ENCODE peak calls at places on chromosomes 6 and 20, in seven cellular contexts. C, J, H, K, G, D and F are unnamed samples.

GRCh38 chr6:317068-317451 is 24.8 kb downstream of the DUSP22 start:
- DNase-seq in J (no peak), K (no peak), G (no peak), H (no peak), C (no peak), D (no peak), F (no peak)

GRCh38 chr20:58428364-58428763 is 39.3 kb downstream of the VAPB start:
- DNase-seq in D (no peak), H (no peak), G (no peak), J (no peak), C (no peak), K (no peak), F (no peak)

GRCh38 chr6:92479821-92480220 is 939.5 kb downstream of the EPHA7 start:
- DNase-seq in J (no peak), G (no peak), D (no peak), C (no peak), H (peak), K (no peak), F (peak)

GRCh38 chr20:1005452-1006027 is 3.4 kb upstream of the RSPO4 start:
- DNase-seq in J (peak), G (peak), H (no peak), K (no peak), C (no peak), D (no peak), F (no peak)

GRCh38 chr6:144284753-144285547 is at the start of gene UTRN:
- DNase-seq in G (peak), J (peak), D (peak), C (peak), H (peak), K (no peak), F (peak)

GRCh38 chr6:17212541-17213371 is 68.4 kb upstream of the RBM24 start:
- DNase-seq in G (no peak), J (no peak), C (peak), H (no peak), D (peak), K (no peak), F (no peak)

GRCh38 chr6:16244446-16244845 is 6.1 kb downstream of the GMPR start:
- DNase-seq in D (no peak), G (no peak), K (no peak), C (no peak), J (no peak), H (no peak), F (no peak)

GRCh38 chr6:3075522-3076113 is 7.3 kb downstream of the RIPK1 start:
- DNase-seq in C (no peak), K (no peak), G (peak), D (no peak), H (peak), J (no peak), F (peak)

GRCh38 chr20:63007722-63008488 is 1.1 kb upstream of the BHLHE23 start:
- DNase-seq in D (no peak), H (no peak), G (no peak), J (no peak), K (no peak), C (peak), F (no peak)

GRCh38 chr6:80440496-80441160 is 334.2 kb downstream of the BCKDHB start:
- DNase-seq in H (no peak), C (no peak), D (no peak), G (no peak), K (no peak), J (no peak), F (no peak)

GRCh38 chr6:165769401-165769800 is 106.4 kb upstream of the PDE10A start:
- DNase-seq in H (no peak), C (no peak), D (no peak), G (no peak), J (no peak), K (no peak), F (no peak)

GRCh38 chr6:150336299-150336698 is 32.5 kb upstream of the IYD start:
- DNase-seq in G (peak), J (no peak), D (no peak), H (no peak), C (no peak), K (no peak), F (peak)

GRCh38 chr20:37185681-37186080 is 6.3 kb upstream of the MROH8 start:
- DNase-seq in G (no peak), H (no peak), C (no peak), J (no peak), D (no peak), K (no peak), F (no peak)

GRCh38 chr6:119334535-119335264 is 14.9 kb downstream of the MAN1A1 start:
- DNase-seq in K (no peak), C (no peak), G (no peak), D (no peak), J (no peak), H (no peak), F (no peak)

GRCh38 chr6:119330520-119330919 is 19.0 kb downstream of the MAN1A1 start:
- DNase-seq in J (no peak), G (no peak), H (no peak), C (no peak), D (no peak), K (no peak), F (no peak)

GRCh38 chr6:119331676-119332286 is 17.8 kb downstream of the MAN1A1 start:
- DNase-seq in D (no peak), C (no peak), H (no peak), J (no peak), G (no peak), K (no peak), F (no peak)

GRCh38 chr6:119333707-119334295 is 15.8 kb downstream of the MAN1A1 start:
- DNase-seq in C (no peak), K (no peak), H (no peak), D (no peak), G (no peak), J (peak), F (no peak)

DNA sequence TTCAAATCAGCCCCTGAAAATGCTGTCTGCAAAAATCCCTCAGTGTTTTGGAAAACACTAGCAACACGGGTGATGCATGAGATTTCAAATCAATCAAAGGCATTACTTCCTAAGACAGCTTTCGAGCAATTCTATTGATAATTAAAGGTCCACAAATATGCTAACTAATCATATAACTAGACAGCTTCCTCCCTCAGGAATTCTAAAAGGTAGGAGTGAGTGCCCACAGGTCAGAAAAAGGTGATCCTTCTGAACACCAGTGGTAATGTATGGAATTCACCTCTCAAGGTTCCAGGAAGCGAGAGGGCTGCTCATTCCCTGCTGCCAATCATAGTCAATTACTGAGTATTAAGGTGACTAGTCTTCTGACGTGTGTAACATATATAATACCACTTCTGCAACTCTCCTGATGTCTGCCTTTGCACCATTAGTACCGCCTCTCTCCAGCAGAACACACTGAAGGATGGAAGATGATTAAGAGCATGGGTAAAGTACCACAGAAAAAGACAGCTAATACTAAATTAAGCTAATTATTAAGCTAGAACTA is 16.4 kb downstream of the MAN1A1 start:
- DNase-seq in H (no peak), G (no peak), J (no peak), C (no peak), D (no peak), K (no peak), F (no peak)
- H3K4me3 ChIP-seq in H (no peak), G (no peak), J (no peak), C (no peak), D (no peak), K (no peak), F (no peak)

GRCh38 chr6:32190054-32190945 is at the start of gene PBX2:
- DNase-seq in D (peak), J (peak), H (peak), K (no peak), C (peak), G (peak), F (peak)

GRCh38 chr6:32190946-32191677 is 1.1 kb upstream of the PBX2 start:
- DNase-seq in H (no peak), C (no peak), G (no peak), J (no peak), K (no peak), D (no peak), F (no peak)

GRCh38 chr6:32188381-32189081 is 1.5 kb downstream of the PBX2 start:
- DNase-seq in C (no peak), K (no peak), G (no peak), H (no peak), J (no peak), D (no peak), F (peak)

GRCh38 chr6:32189742-32190053 is 304 bp downstream of the PBX2 start:
- DNase-seq in G (no peak), J (peak), K (no peak), D (no peak), C (no peak), H (no peak), F (no peak)

GRCh38 chr6:32189082-32189741 is 790 bp downstream of the PBX2 start:
- DNase-seq in J (no peak), C (no peak), K (no peak), G (no peak), H (no peak), D (no peak), F (no peak)
- H3K4me3 ChIP-seq in J (peak), C (peak), K (peak), G (peak), H (peak), D (peak), F (peak)

GRCh38 chr6:148776321-148776966 is 29.6 kb downstream of the UST start:
- DNase-seq in H (peak), J (no peak), K (no peak), C (no peak), G (peak), D (no peak), F (peak)
- H3K4me3 ChIP-seq in H (peak), J (no peak), K (no peak), C (no peak), G (peak), D (no peak), F (peak)

DNA sequence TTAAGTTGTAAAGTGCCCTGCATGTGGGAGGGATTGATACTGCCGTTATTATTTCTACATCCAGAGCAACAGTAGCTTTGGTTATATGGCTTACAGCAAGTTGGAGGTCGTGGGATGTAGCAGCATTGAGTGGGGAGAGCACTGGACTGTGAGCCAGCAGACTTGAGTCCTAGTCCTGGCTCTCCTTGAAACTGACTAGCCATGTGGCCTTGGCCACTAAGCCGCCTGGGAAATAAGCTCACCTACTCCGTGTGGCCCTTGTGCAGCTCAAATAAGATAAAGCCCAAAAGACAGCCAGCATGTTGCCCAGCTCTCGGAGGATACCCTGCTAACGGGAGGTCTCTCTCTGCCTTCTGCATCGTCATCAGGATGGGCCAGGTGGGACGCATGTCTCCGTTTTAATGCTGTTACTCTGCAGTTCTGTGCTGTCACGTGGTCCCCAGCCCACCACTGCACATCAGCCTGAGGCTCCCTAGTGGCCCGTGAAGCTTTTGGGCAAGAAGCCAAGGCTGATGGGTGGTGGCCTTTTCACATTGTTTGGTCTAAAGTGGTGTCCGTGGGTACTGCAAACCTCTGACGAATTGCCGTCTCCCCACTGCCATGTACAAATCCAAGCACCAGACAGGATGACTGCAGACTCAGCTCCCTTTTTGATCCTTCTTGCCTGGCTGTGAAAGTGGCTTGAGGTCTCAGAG is 7.9 kb downstream of the EPB41L1 start:
- DNase-seq in C (no peak), D (no peak), G (no peak), H (no peak), J (no peak), K (no peak), F (peak)
- H3K4me3 ChIP-seq in C (no peak), D (no peak), G (no peak), H (no peak), J (no peak), K (no peak), F (no peak)